ENCODE peak calls at places on chromosomes 5 and 9, in ten cellular contexts. G, X, Y, Q, H, I, K, A, F and C are unnamed samples.
A peak's percentile ranks its signal among the peaks of the same experiment; 100 is the strongest.

GRCh38 chr5:112823656-112824055 is 37.4 kb upstream of the SRP19 start:
- DNase-seq in G (no peak), X (no peak), Y (no peak), Q (no peak), H (no peak), I (no peak), K (peak; percentile 34), A (no peak), F (no peak), C (no peak)

GRCh38 chr5:104372796-104373195 is 810.2 kb upstream of the NUDT12 start:
- DNase-seq in G (no peak), X (no peak), Y (no peak), Q (no peak), H (no peak), I (no peak), K (no peak), A (no peak), F (no peak), C (no peak)

GRCh38 chr5:176769911-176770310 is 40.4 kb upstream of the UNC5A start:
- DNase-seq in G (no peak), X (no peak), Y (no peak), Q (peak; percentile 24), H (no peak), I (no peak), K (no peak), A (no peak), F (peak; percentile 39), C (no peak)

GRCh38 chr9:133605856-133606721 is 3.1 kb downstream of the FAM163B start:
- DNase-seq in G (no peak), X (no peak), Y (no peak), Q (peak; percentile 50), H (peak; percentile 28), I (no peak), K (no peak), A (no peak), F (no peak), C (no peak)

GRCh38 chr9:18568969-18569368 is 95.0 kb downstream of the ADAMTSL1 start:
- DNase-seq in G (no peak), X (no peak), Y (no peak), Q (no peak), H (no peak), I (no peak), K (no peak), A (no peak), F (no peak), C (no peak)

GRCh38 chr5:1449081-1449630 is 3.9 kb upstream of the SLC6A3 start:
- DNase-seq in G (no peak), X (no peak), Y (no peak), Q (no peak), H (no peak), I (no peak), K (no peak), A (no peak), F (peak; percentile 19), C (no peak)

GRCh38 chr9:112552229-112553050 is 65.8 kb downstream of the KIAA1958 start:
- DNase-seq in G (no peak), X (no peak), Y (no peak), Q (no peak), H (no peak), I (no peak), K (no peak), A (no peak), F (no peak), C (no peak)

GRCh38 chr9:125409637-125410521 is 148.3 kb downstream of the GAPVD1 start:
- DNase-seq in G (no peak), X (no peak), Y (no peak), Q (no peak), H (no peak), I (peak; percentile 86), K (peak; percentile 70), A (no peak), F (peak; percentile 50), C (peak; percentile 64)

GRCh38 chr5:154132718-154133307 is 57.7 kb upstream of the GALNT10 start:
- DNase-seq in G (no peak), X (no peak), Y (no peak), Q (no peak), H (no peak), I (no peak), K (no peak), A (no peak), F (no peak), C (no peak)

GRCh38 chr5:124660229-124661093 is 86.0 kb downstream of the ZNF608 start:
- DNase-seq in G (no peak), X (no peak), Y (no peak), Q (no peak), H (no peak), I (peak; percentile 58), K (peak; percentile 90), A (no peak), F (no peak), C (no peak)

GRCh38 chr5:1536298-1537165 is 12.8 kb upstream of the LPCAT1 start:
- DNase-seq in G (no peak), X (no peak), Y (peak; percentile 36), Q (peak; percentile 70), H (no peak), I (peak; percentile 45), K (peak; percentile 58), A (peak; percentile 54), F (peak; percentile 29), C (peak; percentile 62)

GRCh38 chr5:44885903-44886302 is 77.2 kb downstream of the MRPS30 start:
- DNase-seq in G (no peak), X (no peak), Y (no peak), Q (no peak), H (no peak), I (peak; percentile 13), K (no peak), A (no peak), F (no peak), C (no peak)

GRCh38 chr9:92962846-92963245 is 15.5 kb downstream of the FGD3 start:
- DNase-seq in G (no peak), X (no peak), Y (no peak), Q (no peak), H (no peak), I (no peak), K (no peak), A (no peak), F (no peak), C (no peak)

GRCh38 chr5:93221-93980 is 1.4 kb downstream of the PLEKHG4B start:
- DNase-seq in G (no peak), X (no peak), Y (no peak), Q (no peak), H (no peak), I (no peak), K (no peak), A (no peak), F (no peak), C (no peak)

GRCh38 chr5:142330026-142330425 is 5.2 kb upstream of the SPRY4 start:
- DNase-seq in G (no peak), X (no peak), Y (no peak), Q (no peak), H (no peak), I (no peak), K (no peak), A (no peak), F (no peak), C (no peak)

GRCh38 chr5:42500003-42500599 is 76.9 kb downstream of the GHR start:
- DNase-seq in G (no peak), X (no peak), Y (no peak), Q (no peak), H (no peak), I (no peak), K (no peak), A (no peak), F (no peak), C (no peak)

GRCh38 chr5:5816960-5817359 is 394.5 kb downstream of the ICE1 start:
- DNase-seq in G (no peak), X (no peak), Y (no peak), Q (no peak), H (no peak), I (no peak), K (no peak), A (no peak), F (no peak), C (no peak)